ENCODE peak calls at places on chromosomes 7 and 10, in seven cellular contexts. E is kidney, W is Peyer's patch, F is adrenal gland, Z is SK-N-SH, V is aorta, T is transverse colon. L is an unnamed sample. For H3K4me1, the result is how much of the 10 kb centered on the place peaks cover.

GRCh38 chr10:59865101-59865500 is 41.3 kb downstream of the CCDC6 start:
- DNase-seq in E (no peak), W (no peak), F (peak), Z (no peak), V (no peak), T (peak), L (no peak)

GRCh38 chr7:129436335-129436923 is 2.2 kb downstream of the STRIP2 start:
- DNase-seq in E (no peak), W (no peak), F (no peak), Z (no peak), V (no peak), T (no peak), L (no peak)

GRCh38 chr10:109956454-109957091 is 33.3 kb upstream of the XPNPEP1 start:
- DNase-seq in E (no peak), W (no peak), F (no peak), Z (peak), V (no peak), T (no peak), L (no peak)

GRCh38 chr10:95214369-95214768 is 20.3 kb downstream of the ACSM6 start:
- DNase-seq in E (no peak), W (no peak), F (no peak), Z (no peak), V (no peak), T (no peak), L (no peak)

GRCh38 chr10:92241158-92241500 is 49.7 kb downstream of the CPEB3 start:
- DNase-seq in E (no peak), W (no peak), F (peak), Z (peak), V (no peak), T (peak), L (no peak)

GRCh38 chr10:103676058-103676785 is 179.2 kb downstream of the SH3PXD2A start:
- DNase-seq in E (no peak), W (no peak), F (no peak), Z (no peak), V (no peak), T (no peak), L (no peak)

GRCh38 chr10:104424719-104425118 is 71.1 kb downstream of the CFAP58 start:
- DNase-seq in E (no peak), W (no peak), F (peak), Z (no peak), V (no peak), T (no peak), L (no peak)

GRCh38 chr10:72088879-72089585 is 681 bp upstream of the SPOCK2 start:
- DNase-seq in E (peak), W (no peak), F (no peak), Z (no peak), V (no peak), T (no peak), L (no peak)

GRCh38 chr10:96636546-96636945 is 49.7 kb upstream of the TM9SF3 start:
- DNase-seq in E (no peak), W (no peak), F (no peak), Z (no peak), V (no peak), T (no peak), L (no peak)

GRCh38 chr10:15658099-15658702 is 61.5 kb downstream of the ITGA8 start:
- DNase-seq in E (no peak), W (no peak), F (no peak), Z (no peak), V (no peak), T (no peak), L (no peak)

GRCh38 chr7:151689196-151689971 is 169.7 kb upstream of the RHEB start:
- DNase-seq in E (peak), W (no peak), F (no peak), Z (no peak), V (peak), T (no peak), L (no peak)

GRCh38 chr10:111148025-111148424 is 71.2 kb downstream of the ADRA2A start:
- DNase-seq in E (no peak), W (no peak), F (no peak), Z (no peak), V (no peak), T (no peak), L (no peak)

GRCh38 chr10:4867520-4868356 is 41.7 kb downstream of the AKR1E2 start:
- DNase-seq in E (no peak), W (no peak), F (peak), Z (no peak), V (no peak), T (no peak), L (no peak)

GRCh38 chr7:46713868-46714596 is 793.0 kb upstream of the IGFBP3 start:
- DNase-seq in E (no peak), W (no peak), F (peak), Z (no peak), V (no peak), T (peak), L (no peak)

GRCh38 chr10:70956029-70956759 is 67.8 kb upstream of the PCBD1 start:
- DNase-seq in E (peak), W (peak), F (no peak), Z (no peak), V (peak), T (no peak), L (no peak)

GRCh38 chr7:11690395-11690794 is 141.6 kb downstream of the THSD7A start:
- DNase-seq in E (no peak), W (no peak), F (no peak), Z (no peak), V (no peak), T (no peak), L (no peak)

GRCh38 chr10:133113847-133114246 is 26.1 kb downstream of the ADGRA1 start:
- DNase-seq in E (peak), W (no peak), F (no peak), Z (no peak), V (no peak), T (no peak), L (no peak)

GRCh38 chr7:133258174-133258573 is 5.3 kb downstream of the EXOC4 start:
- DNase-seq in E (no peak), W (no peak), F (no peak), Z (no peak), V (no peak), T (no peak), L (no peak)

GRCh38 chr10:59971915-59972314 is 65.6 kb upstream of the CCDC6 start:
- DNase-seq in E (no peak), W (no peak), F (peak), Z (peak), V (no peak), T (peak), L (no peak)

GRCh38 chr7:1231214-1232102 is 1.2 kb upstream of the UNCX start:
- DNase-seq in E (peak), W (no peak), F (no peak), Z (no peak), V (no peak), T (no peak), L (no peak)

GRCh38 chr7:91850455-91850854 is 30.0 kb downstream of the MTERF1 start:
- DNase-seq in E (no peak), W (no peak), F (no peak), Z (no peak), V (no peak), T (no peak), L (no peak)

GRCh38 chr10:125001313-125002043 is 59.6 kb downstream of the ZRANB1 start:
- DNase-seq in E (peak), W (no peak), F (peak), Z (peak), V (peak), T (peak), L (peak)

GRCh38 chr10:1807196-1807595 is 69.9 kb upstream of the ADARB2 start:
- DNase-seq in E (no peak), W (no peak), F (no peak), Z (no peak), V (no peak), T (no peak), L (no peak)

GRCh38 chr7:23895666-23896096 is 185.7 kb downstream of the STK31 start:
- DNase-seq in E (no peak), W (no peak), F (no peak), Z (no peak), V (no peak), T (no peak), L (no peak)

GRCh38 chr10:114881462-114881861 is 56.5 kb upstream of the TRUB1 start:
- DNase-seq in E (no peak), W (no peak), F (no peak), Z (no peak), V (no peak), T (no peak), L (no peak)

GRCh38 chr10:3588816-3589215 is 196.2 kb downstream of the KLF6 start:
- DNase-seq in E (no peak), W (no peak), F (no peak), Z (no peak), V (no peak), T (no peak), L (no peak)

GRCh38 chr7:139845443-139845805 is 16.4 kb downstream of the TBXAS1 start:
- DNase-seq in E (no peak), W (no peak), F (no peak), Z (no peak), V (no peak), T (no peak), L (no peak)

GRCh38 chr7:6718124-6718523 is 11.4 kb upstream of the ZNF12 start:
- DNase-seq in E (no peak), W (no peak), F (no peak), Z (no peak), V (no peak), T (no peak), L (no peak)

GRCh38 chr10:86342111-86342863 is 24.3 kb downstream of the GRID1 start:
- DNase-seq in E (peak), W (no peak), F (peak), Z (no peak), V (peak), T (no peak), L (peak)

DNA sequence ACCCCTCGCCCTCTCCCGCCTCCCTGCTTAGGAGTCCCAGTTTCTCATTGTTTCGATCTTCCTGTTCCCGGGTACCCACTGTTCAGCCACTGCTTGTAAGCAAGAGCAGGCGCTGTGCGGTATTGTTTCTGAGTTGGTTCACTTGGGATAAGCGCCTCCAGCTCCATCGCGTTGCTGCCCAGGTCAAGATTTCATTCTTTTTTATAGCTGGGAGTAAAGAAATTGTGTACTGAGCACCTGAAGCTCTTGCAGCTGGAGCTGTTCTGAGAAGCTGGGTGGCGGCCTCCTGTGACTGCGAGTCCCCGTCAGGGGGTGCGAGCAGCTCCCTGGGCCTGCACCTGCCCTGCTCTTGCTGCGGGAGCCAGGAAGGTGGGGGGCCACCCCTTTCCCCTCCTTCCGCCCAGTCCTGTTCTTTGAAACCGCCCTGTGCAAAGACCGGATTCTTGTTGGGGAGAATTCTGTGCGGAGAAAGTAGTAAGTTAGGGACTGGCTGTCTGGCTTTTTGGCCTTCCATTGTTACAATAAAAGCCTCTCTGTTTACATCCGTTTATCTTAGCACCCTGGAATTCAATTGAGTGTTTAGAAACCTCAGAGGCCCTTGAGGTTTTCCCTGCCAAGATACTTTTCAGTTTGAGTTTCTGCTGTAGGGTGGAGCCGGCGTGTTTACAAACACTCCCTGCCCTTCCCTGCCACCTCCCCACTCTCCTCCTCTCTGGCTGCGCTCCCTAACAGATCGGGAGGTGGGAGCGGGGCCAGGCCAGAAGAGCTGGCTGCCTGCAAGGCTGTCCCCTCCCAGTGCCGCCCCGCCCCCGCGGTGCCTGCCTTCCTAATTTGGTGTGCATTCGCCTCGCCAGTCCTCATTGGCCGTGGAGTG is 30.8 kb upstream of the AP5Z1 start:
- DNase-seq in E (peak), W (peak), F (peak), Z (peak), V (peak), T (peak), L (peak)
- H3K4me1 ChIP-seq in E (under half), W (under half), F (under half), Z (under half), V (under half), T (half or more), L (half or more)

DNA sequence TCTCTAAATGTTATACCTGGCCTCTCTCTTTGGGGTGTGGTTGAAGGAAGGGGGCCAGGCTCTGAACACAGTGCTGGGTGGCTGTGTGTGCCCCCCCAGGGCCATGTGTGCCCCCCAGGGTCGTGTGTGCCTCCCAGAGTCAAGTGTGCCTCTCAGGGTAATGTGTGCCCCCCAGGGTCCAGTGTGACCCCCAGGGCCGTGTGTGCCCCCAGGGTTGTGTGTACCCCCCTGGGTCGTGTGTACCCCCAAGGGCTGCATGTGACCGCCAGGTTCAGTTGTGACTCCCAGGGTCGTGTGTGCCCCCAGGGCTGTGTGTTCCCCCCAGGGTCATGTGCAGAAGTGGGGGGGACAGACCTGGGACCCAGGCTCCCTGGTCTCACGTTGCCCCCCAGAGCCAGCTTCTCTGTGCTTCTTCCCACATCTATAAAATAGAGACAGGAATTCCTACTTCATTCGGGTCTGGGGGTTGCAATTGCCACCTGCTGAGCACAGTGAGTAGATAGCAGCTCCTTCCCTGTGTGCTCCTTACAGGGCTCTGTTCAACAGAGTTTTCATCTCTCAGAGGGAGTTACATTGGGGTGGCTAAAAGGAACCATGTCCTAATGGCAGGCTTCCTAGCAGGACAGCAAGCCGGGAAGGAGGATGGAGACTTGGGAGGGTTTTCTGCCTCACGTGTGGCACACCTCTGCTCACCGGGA is 40.7 kb upstream of the AQP1 start:
- DNase-seq in E (no peak), W (no peak), F (no peak), Z (no peak), V (no peak), T (no peak), L (no peak)
- H3K27ac ChIP-seq in E (no peak), W (no peak), F (no peak), Z (peak), V (no peak), T (peak), L (no peak)

DNA sequence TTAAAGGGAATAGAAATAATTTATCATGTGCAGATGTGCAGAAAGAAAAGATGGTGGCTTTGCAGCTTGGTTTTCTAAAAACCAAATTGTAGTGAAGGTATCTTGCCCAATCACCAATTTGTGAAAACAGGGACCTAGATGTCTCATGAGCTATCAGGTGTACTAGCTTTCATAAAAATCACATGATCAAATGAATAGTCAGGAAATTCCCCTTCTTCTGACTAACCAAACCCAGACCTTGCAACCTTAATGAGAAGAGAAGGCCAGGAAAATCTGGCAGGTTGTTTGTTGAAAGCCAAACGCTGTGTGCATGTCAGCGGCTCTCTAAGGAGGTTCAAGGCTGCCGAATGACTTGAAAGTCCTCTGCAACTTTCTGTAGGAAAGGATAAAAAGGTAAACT is 304.4 kb upstream of the NRP1 start:
- DNase-seq in E (no peak), W (no peak), F (no peak), Z (no peak), V (no peak), T (no peak), L (no peak)
- H3K4me1 ChIP-seq in E (under half), W (under half), F (under half), Z (under half), V (under half), T (under half), L (under half)

GRCh38 chr10:112230325-112230988 is 46.9 kb upstream of the GPAM start:
- DNase-seq in E (no peak), W (no peak), F (no peak), Z (no peak), V (no peak), T (no peak), L (no peak)
- H3K27ac ChIP-seq in E (no peak), W (no peak), F (no peak), Z (no peak), V (no peak), T (no peak), L (no peak)

DNA sequence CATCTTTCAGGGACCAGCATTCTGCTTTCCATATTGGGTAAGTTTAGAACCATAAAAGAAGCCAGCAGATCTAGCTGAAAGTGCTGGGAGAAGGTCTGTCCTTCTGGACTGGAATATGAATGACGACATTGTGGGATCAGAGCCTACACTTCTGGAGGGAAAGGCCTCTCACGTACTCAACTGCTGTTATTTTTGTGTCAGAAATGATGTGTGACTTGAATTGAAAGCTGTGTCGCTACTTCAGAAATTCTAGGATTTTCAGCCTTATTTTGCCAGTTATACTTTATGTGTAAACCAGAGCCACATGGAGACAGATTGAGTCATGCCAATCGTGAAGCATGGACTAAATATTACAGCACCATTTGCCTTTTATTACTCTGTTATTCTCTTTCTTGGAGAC is 231.0 kb downstream of the KIAA1217 start:
- DNase-seq in E (no peak), W (no peak), F (no peak), Z (no peak), V (no peak), T (no peak), L (no peak)
- H3K4me1 ChIP-seq in E (under half), W (under half), F (under half), Z (under half), V (under half), T (under half), L (under half)

GRCh38 chr7:19107142-19107391 is 10.4 kb downstream of the TWIST1 start:
- DNase-seq in E (no peak), W (no peak), F (no peak), Z (no peak), V (no peak), T (no peak), L (no peak)
- H3K27ac ChIP-seq in E (no peak), W (no peak), F (no peak), Z (peak), V (peak), T (no peak), L (no peak)

L was measured in upper lobe of right lung.